ENCODE peak calls at places on chromosomes 5 and 9, in six cellular contexts. R, J, N, T, L and B are unnamed samples.

GRCh38 chr5:146291421-146292074 is 47.1 kb upstream of the POU4F3 start:
- DNase-seq in J (peak), N (no peak), R (no peak), L (no peak), T (no peak), B (peak)

GRCh38 chr5:169695025-169695625 is 58.0 kb downstream of the DOCK2 start:
- DNase-seq in N (no peak), T (no peak), L (no peak), J (peak), R (no peak), B (peak)

GRCh38 chr5:73093943-73094342 is 26.4 kb upstream of the TMEM171 start:
- DNase-seq in R (no peak), J (peak), N (no peak), T (no peak), L (no peak), B (peak)

GRCh38 chr5:17238521-17239041 is 21.1 kb downstream of the BASP1 start:
- DNase-seq in R (no peak), L (no peak), J (peak), T (no peak), N (no peak), B (peak)

GRCh38 chr9:94650924-94651323 is 11.6 kb upstream of the FBP1 start:
- DNase-seq in J (no peak), N (no peak), L (no peak), T (no peak), R (no peak), B (no peak)

GRCh38 chr9:93253633-93254032 is 69.7 kb downstream of the WNK2 start:
- DNase-seq in T (no peak), N (no peak), J (no peak), R (no peak), L (no peak), B (no peak)

GRCh38 chr5:95631265-95631957 is 11.5 kb downstream of the GPR150 start:
- DNase-seq in T (no peak), L (no peak), N (no peak), R (no peak), J (peak), B (peak)

GRCh38 chr9:109799792-109800191 is 19.8 kb downstream of the PALM2AKAP2 start:
- DNase-seq in N (no peak), J (peak), R (no peak), T (no peak), L (no peak), B (peak)

GRCh38 chr5:74040065-74040551 is 414.1 kb downstream of the ARHGEF28 start:
- DNase-seq in L (no peak), R (no peak), N (no peak), J (peak), T (no peak), B (peak)

GRCh38 chr9:34989946-34990635 is 546 bp downstream of the DNAJB5 start:
- DNase-seq in J (peak), T (peak), R (peak), N (peak), L (peak), B (peak)

GRCh38 chr9:69028754-69029153 is 6.8 kb upstream of the FXN start:
- DNase-seq in R (no peak), T (no peak), N (peak), L (peak), J (no peak), B (no peak)

GRCh38 chr9:132260846-132261245 is 93.9 kb downstream of the SETX start:
- DNase-seq in T (no peak), J (no peak), L (no peak), N (no peak), R (no peak), B (no peak)

GRCh38 chr9:8772302-8772701 is 972.7 kb upstream of the DMAC1 start:
- DNase-seq in J (no peak), T (no peak), L (no peak), N (no peak), R (no peak), B (no peak)

GRCh38 chr9:114732842-114733241 is 50.9 kb upstream of the TEX48 start:
- DNase-seq in J (peak), L (no peak), T (no peak), N (no peak), R (no peak), B (peak)

GRCh38 chr9:14271078-14271673 is 42.8 kb downstream of the NFIB start:
- DNase-seq in R (no peak), T (no peak), N (no peak), J (peak), L (no peak), B (peak)

GRCh38 chr5:147445093-147445492 is 64.8 kb downstream of the DPYSL3 start:
- DNase-seq in R (no peak), T (no peak), L (no peak), J (no peak), N (no peak), B (no peak)

GRCh38 chr9:74985041-74985440 is 32.3 kb upstream of the C9orf40 start:
- DNase-seq in J (no peak), N (no peak), L (no peak), T (no peak), R (no peak), B (no peak)

GRCh38 chr9:125747053-125747764 is at the start of gene PBX3:
- DNase-seq in N (peak), T (peak), R (peak), L (peak), J (peak), B (no peak)

GRCh38 chr5:115956957-115957356 is 5.3 kb upstream of the LVRN start:
- DNase-seq in T (no peak), N (no peak), R (no peak), J (no peak), L (no peak), B (no peak)

GRCh38 chr9:98602839-98603238 is 105.9 kb downstream of the GABBR2 start:
- DNase-seq in J (no peak), T (no peak), L (no peak), R (no peak), N (no peak), B (no peak)

GRCh38 chr9:94705162-94705712 is 21.3 kb upstream of the AOPEP start:
- DNase-seq in J (no peak), N (no peak), L (no peak), R (no peak), T (no peak), B (no peak)

GRCh38 chr9:134838651-134839431 is 41.8 kb upstream of the FCN2 start:
- DNase-seq in T (no peak), J (no peak), R (no peak), L (no peak), N (no peak), B (no peak)

GRCh38 chr5:56339732-56340131 is 106.6 kb upstream of the ANKRD55 start:
- DNase-seq in L (no peak), T (no peak), N (no peak), R (no peak), J (no peak), B (no peak)

GRCh38 chr9:104302775-104303174 is 201.3 kb upstream of the OR13F1 start:
- DNase-seq in T (no peak), N (no peak), J (no peak), L (no peak), R (no peak), B (no peak)

GRCh38 chr5:116492016-116492623 is 82.5 kb downstream of the SEMA6A start:
- DNase-seq in L (no peak), R (no peak), J (peak), T (no peak), N (no peak), B (peak)

GRCh38 chr9:81604306-81605153 is 84.8 kb downstream of the TLE1 start:
- DNase-seq in T (no peak), R (no peak), N (no peak), L (no peak), J (no peak), B (peak)

GRCh38 chr9:109411069-109411761 is 86.9 kb downstream of the PTPN3 start:
- DNase-seq in L (no peak), R (no peak), N (no peak), T (no peak), J (no peak), B (no peak)

GRCh38 chr5:17315710-17316221 is 98.3 kb downstream of the BASP1 start:
- DNase-seq in L (no peak), J (peak), N (no peak), R (no peak), T (no peak), B (peak)

GRCh38 chr9:27539479-27540441 is 10.1 kb upstream of the MOB3B start:
- DNase-seq in J (peak), R (no peak), L (no peak), T (no peak), N (no peak), B (peak)